ENCODE peak calls at places on chromosomes 1 and 21, in nine cellular contexts. F is neural progenitor cell, I is HCT116, Q is GM23248, W is MM.1S, S is GM23338, B is hepatocyte, A is PC-3, J is SK-N-SH. C is an unnamed sample. For H3K4me1, the result is how much of the 10 kb centered on the place peaks cover.

GRCh38 chr21:45959182-45959581 is 22.4 kb upstream of the COL6A1 start:
- DNase-seq in Q (no peak), W (no peak), B (no peak), I (no peak), A (no peak), F (no peak), J (no peak), S (no peak), C (no peak)

GRCh38 chr1:156480015-156480368 is 20.6 kb downstream of the MEF2D start:
- DNase-seq in W (no peak), A (no peak), B (no peak), I (no peak), F (no peak), J (no peak), S (no peak), Q (no peak), C (no peak)

GRCh38 chr1:57411262-57411661 is 12.6 kb downstream of the DAB1 start:
- DNase-seq in J (no peak), W (peak), B (no peak), A (peak), F (no peak), I (no peak), S (no peak), Q (peak), C (no peak)

GRCh38 chr1:25649041-25649440 is 32.5 kb downstream of the MAN1C1 start:
- DNase-seq in A (no peak), B (no peak), Q (no peak), J (no peak), W (no peak), I (no peak), S (no peak), F (no peak), C (no peak)

GRCh38 chr1:107941123-107941522 is 23.9 kb downstream of the VAV3 start:
- DNase-seq in J (no peak), Q (peak), I (no peak), A (no peak), F (no peak), B (no peak), W (no peak), S (no peak), C (no peak)

GRCh38 chr1:7341145-7341900 is 429.8 kb upstream of the VAMP3 start:
- DNase-seq in Q (peak), B (peak), J (peak), S (no peak), A (no peak), W (no peak), I (no peak), F (no peak), C (no peak)

GRCh38 chr1:53190210-53190611 is 6.4 kb upstream of the CPT2 start:
- DNase-seq in B (no peak), F (peak), J (no peak), W (no peak), S (peak), I (no peak), A (no peak), Q (no peak), C (no peak)

GRCh38 chr1:21490774-21491482 is 18.3 kb upstream of the ALPL start:
- DNase-seq in S (peak), Q (peak), F (peak), B (peak), J (peak), A (peak), I (no peak), W (peak), C (peak)

GRCh38 chr1:188359315-188359714 is 1530.6 kb downstream of the PLA2G4A start:
- DNase-seq in J (no peak), S (no peak), F (no peak), Q (no peak), I (no peak), A (no peak), W (no peak), B (no peak), C (no peak)

GRCh38 chr1:159200759-159201158 is 3.9 kb upstream of the ACKR1 start:
- DNase-seq in W (no peak), S (no peak), Q (no peak), A (no peak), B (no peak), I (no peak), F (no peak), J (no peak), C (no peak)

GRCh38 chr21:41967708-41968107 is 13.9 kb upstream of the C2CD2 start:
- DNase-seq in F (peak), B (no peak), Q (no peak), W (no peak), S (no peak), J (no peak), I (no peak), A (no peak), C (no peak)

GRCh38 chr21:33948096-33948950 is 32.7 kb upstream of the ATP5PO start:
- DNase-seq in Q (peak), W (peak), J (peak), A (peak), B (peak), S (peak), F (peak), I (peak), C (peak)

GRCh38 chr1:95451054-95451453 is 217.0 kb downstream of the RWDD3 start:
- DNase-seq in W (no peak), I (peak), F (peak), Q (no peak), S (peak), B (no peak), A (peak), J (no peak), C (peak)

GRCh38 chr1:21293537-21294265 is 3.4 kb upstream of the ECE1 start:
- DNase-seq in S (no peak), I (no peak), A (no peak), J (no peak), W (peak), Q (no peak), B (no peak), F (no peak), C (peak)

GRCh38 chr1:99645699-99646531 is at the start of gene PALMD:
- DNase-seq in F (peak), S (peak), W (no peak), A (peak), I (no peak), Q (peak), B (peak), J (peak), C (no peak)

GRCh38 chr1:152959273-152959672 is 11.2 kb upstream of the SPRR4 start:
- DNase-seq in I (no peak), Q (no peak), W (no peak), S (no peak), A (no peak), F (no peak), J (no peak), B (no peak), C (no peak)

GRCh38 chr1:15525043-15525958 is 1.3 kb upstream of the CASP9 start:
- DNase-seq in F (peak), S (peak), B (peak), A (peak), Q (peak), J (no peak), I (peak), W (peak), C (peak)

GRCh38 chr1:19750101-19750881 is 49.4 kb downstream of the TMCO4 start:
- DNase-seq in A (peak), F (no peak), B (no peak), W (no peak), S (no peak), Q (peak), J (no peak), I (no peak), C (no peak)

GRCh38 chr1:222867316-222867715 is 52.5 kb downstream of the DISP1 start:
- DNase-seq in I (no peak), J (no peak), Q (no peak), A (no peak), S (no peak), F (no peak), W (no peak), B (no peak), C (no peak)

GRCh38 chr1:168243200-168243599 is 17.4 kb downstream of the SFT2D2 start:
- DNase-seq in J (no peak), W (no peak), B (no peak), I (no peak), Q (no peak), A (no peak), F (no peak), S (no peak), C (no peak)

GRCh38 chr1:239547987-239548386 is 161.6 kb downstream of the CHRM3 start:
- DNase-seq in J (no peak), I (no peak), B (no peak), F (no peak), Q (no peak), A (no peak), S (no peak), W (no peak), C (no peak)

GRCh38 chr1:70143052-70143659 is 62.2 kb downstream of the LRRC40 start:
- DNase-seq in J (no peak), I (no peak), F (no peak), B (no peak), S (peak), Q (peak), A (peak), W (no peak), C (no peak)

GRCh38 chr1:192951961-192952460 is 107.1 kb downstream of the UCHL5 start:
- DNase-seq in Q (peak), W (peak), I (no peak), J (no peak), F (no peak), S (no peak), B (peak), A (peak), C (no peak)

GRCh38 chr1:210413951-210414350 is 85.2 kb downstream of the HHAT start:
- DNase-seq in I (no peak), A (no peak), J (no peak), F (no peak), B (no peak), Q (no peak), W (no peak), S (no peak), C (no peak)

GRCh38 chr1:210417881-210418280 is 89.2 kb downstream of the HHAT start:
- DNase-seq in S (no peak), J (no peak), I (no peak), W (no peak), A (no peak), F (no peak), B (no peak), Q (no peak), C (no peak)

GRCh38 chr1:210416681-210417080 is 88.0 kb downstream of the HHAT start:
- DNase-seq in W (no peak), A (no peak), I (no peak), S (no peak), J (no peak), B (no peak), Q (no peak), F (no peak), C (no peak)

GRCh38 chr1:210416049-210416448 is 87.3 kb downstream of the HHAT start:
- DNase-seq in F (no peak), B (no peak), A (no peak), J (no peak), Q (no peak), W (no peak), S (peak), I (no peak), C (no peak)

DNA sequence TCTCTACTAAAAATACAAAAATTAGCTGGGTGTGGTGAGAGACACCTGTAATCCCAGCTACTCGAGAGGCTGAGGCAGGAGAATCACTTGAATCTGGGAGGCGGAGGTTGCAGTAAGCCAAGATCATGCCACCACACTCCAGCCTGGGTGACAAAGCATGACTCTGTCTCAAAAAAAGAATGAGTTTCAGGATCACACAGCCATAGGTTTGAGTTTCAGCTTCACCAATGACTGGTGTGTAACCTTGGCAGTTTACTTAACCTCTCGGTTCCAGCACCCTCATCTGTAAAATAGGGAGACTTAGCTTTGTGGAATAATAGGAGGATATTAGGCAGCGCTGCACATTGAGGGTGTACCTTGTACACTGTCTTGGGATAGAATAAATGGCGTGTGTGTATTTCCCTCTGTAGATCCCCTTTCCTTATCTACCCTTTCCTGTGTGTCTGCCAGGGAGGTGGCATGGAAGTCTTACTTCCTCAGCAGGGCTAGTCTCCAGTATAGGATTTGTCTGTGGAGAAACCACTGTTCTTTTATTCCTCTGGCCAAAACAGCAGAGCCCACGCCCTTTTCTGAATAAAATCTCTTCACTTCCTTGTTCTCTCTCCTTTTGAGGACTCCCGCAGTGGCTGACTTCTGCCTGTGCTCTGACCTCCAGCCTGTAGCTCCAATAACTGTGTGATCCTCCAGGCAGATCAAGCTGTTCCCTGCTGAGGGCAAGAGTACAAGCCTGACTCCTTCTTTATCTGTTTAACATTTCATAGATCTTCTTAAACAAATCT is 90.3 kb downstream of the HHAT start:
- DNase-seq in J (no peak), F (peak), I (no peak), B (peak), A (no peak), W (no peak), Q (no peak), S (no peak), C (no peak)
- TF ChIP-seq EZH2phosphoT487 in J (no peak), F (no peak), I (no peak), B (no peak), A (no peak), W (no peak), Q (no peak), S (no peak), C (no peak)

GRCh38 chr1:78370356-78370755 is 120.4 kb upstream of the PTGFR start:
- DNase-seq in I (no peak), B (no peak), J (no peak), A (peak), W (peak), Q (peak), F (no peak), S (no peak), C (no peak)

GRCh38 chr1:78375996-78376395 is 114.8 kb upstream of the PTGFR start:
- DNase-seq in Q (peak), A (no peak), B (no peak), S (no peak), W (peak), I (no peak), J (no peak), F (no peak), C (no peak)

GRCh38 chr1:78367700-78368099 is 123.1 kb upstream of the PTGFR start:
- DNase-seq in F (no peak), B (no peak), Q (no peak), I (no peak), S (no peak), W (no peak), A (no peak), J (no peak), C (no peak)

GRCh38 chr1:78369546-78369945 is 121.2 kb upstream of the PTGFR start:
- DNase-seq in J (no peak), Q (peak), A (no peak), F (no peak), W (no peak), S (no peak), B (no peak), I (no peak), C (no peak)

GRCh38 chr1:78370779-78371482 is 119.8 kb upstream of the PTGFR start:
- DNase-seq in Q (peak), I (no peak), S (no peak), A (peak), W (no peak), B (no peak), J (no peak), F (no peak), C (no peak)
- H2AFZ ChIP-seq in Q (no peak), I (no peak), S (no peak), A (no peak), W (no peak), B (no peak), J (no peak), F (no peak), C (no peak)

DNA sequence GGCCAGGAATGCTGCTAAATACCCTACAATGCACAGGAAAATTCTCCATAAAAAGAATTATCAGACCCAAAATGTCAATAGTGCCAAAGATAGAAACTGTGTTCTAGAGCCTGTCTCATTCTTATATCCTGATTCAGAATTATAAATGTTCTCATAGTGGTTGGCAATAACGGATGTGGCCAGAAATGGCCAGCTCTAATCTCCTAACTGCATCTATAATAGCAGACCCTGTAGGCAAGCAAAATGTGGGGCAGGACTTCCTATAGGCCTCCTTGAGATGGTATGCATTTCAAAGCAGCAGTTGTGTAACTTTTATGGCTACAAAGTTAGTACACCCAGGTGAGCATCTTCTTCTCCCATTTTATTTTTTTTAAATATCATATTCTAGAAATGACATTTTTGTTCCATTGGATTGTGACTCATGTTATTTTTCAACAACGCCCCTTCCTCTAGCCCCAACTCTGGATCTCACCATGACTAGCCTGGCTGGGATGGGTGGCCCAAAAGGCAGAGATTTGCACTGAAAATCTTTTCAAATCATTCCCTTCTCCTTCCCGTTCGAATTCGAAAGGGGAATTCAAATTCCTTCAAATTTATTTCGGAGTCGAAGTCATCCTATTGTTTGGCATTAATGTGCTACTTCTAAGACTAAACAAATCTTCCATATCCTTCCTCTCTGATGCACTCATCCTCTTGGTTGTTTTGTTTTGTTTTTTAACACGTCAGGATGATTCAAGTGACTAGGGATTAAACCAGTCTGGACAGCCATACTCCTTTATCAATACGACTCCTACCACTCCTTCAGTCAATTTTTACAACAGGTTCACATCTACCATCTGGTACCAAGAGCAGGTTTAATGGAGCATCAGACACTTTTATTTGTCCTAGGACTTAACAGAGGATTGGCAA is 95.6 kb upstream of the SGIP1 start:
- DNase-seq in A (peak), W (peak), I (no peak), J (no peak), F (no peak), Q (peak), S (no peak), B (no peak), C (no peak)
- H3K4me1 ChIP-seq in A (under half), W (under half), I (under half), J (under half), F (under half), Q (half or more), S (under half), B (under half), C (under half)

GRCh38 chr1:38009088-38009840 is 3.3 kb upstream of the UTP11 start:
- DNase-seq in B (peak), S (peak), J (no peak), Q (peak), W (no peak), F (peak), I (no peak), A (no peak), C (no peak)
- TF ChIP-seq EZH2phosphoT487 in B (no peak), S (no peak), J (no peak), Q (no peak), W (no peak), F (no peak), I (no peak), A (no peak), C (no peak)

DNA sequence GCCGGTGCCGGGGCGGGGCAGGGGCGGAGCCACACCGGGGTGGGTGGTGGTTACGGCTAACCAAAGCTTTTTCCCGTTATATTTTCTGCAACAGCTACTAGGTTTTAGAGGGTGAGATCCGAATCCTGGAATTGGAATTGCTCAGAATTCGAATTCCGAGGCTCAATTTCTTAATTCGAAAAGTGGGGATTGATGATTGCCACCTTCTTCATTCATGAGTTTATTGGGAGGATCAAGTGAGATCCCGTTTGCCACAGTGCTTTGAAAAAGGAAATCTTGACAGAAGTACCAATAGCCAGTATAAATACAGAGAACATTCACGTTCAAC is 207 bp upstream of the SVBP start:
- DNase-seq in B (no peak), F (no peak), S (no peak), I (no peak), J (no peak), A (no peak), W (no peak), Q (no peak), C (no peak)
- H2AFZ ChIP-seq in B (peak), F (peak), S (no peak), I (no peak), J (peak), A (no peak), W (peak), Q (peak), C (peak)

C was measured in OCI-LY7.